ENCODE peak calls at places on chromosomes 1 and 21, in eight cellular contexts. S, Q, T, W, X, I, M and B are unnamed samples. For H3K27me3, the result is how much of the 10 kb centered on the place peaks cover.

GRCh38 chr1:24149854-24150227 is 6.9 kb upstream of the IL22RA1 start:
- DNase-seq in T (peak), Q (peak), M (peak), X (no peak), I (no peak), S (no peak), W (peak), B (peak)

GRCh38 chr1:245512181-245512888 is 357.6 kb downstream of the KIF26B start:
- DNase-seq in T (no peak), S (no peak), W (no peak), X (no peak), I (no peak), Q (peak), M (no peak), B (no peak)

GRCh38 chr1:98044766-98045165 is 123.9 kb upstream of the DPYD start:
- DNase-seq in X (no peak), S (no peak), I (no peak), Q (no peak), M (no peak), W (no peak), T (no peak), B (no peak)

GRCh38 chr1:26148887-26149286 is 10.0 kb upstream of the FAM110D start:
- DNase-seq in T (no peak), Q (no peak), X (peak), I (no peak), S (no peak), M (no peak), W (no peak), B (no peak)

GRCh38 chr1:180229483-180230415 is at the start of gene LHX4:
- DNase-seq in M (peak), S (peak), T (no peak), W (no peak), I (no peak), Q (peak), X (no peak), B (no peak)

GRCh38 chr1:207754942-207755689 is 3.3 kb downstream of the CD46 start:
- DNase-seq in I (no peak), X (no peak), W (no peak), T (no peak), S (no peak), Q (peak), M (peak), B (no peak)

GRCh38 chr1:221363074-221363473 is 378.8 kb downstream of the DUSP10 start:
- DNase-seq in W (no peak), Q (no peak), S (no peak), X (no peak), I (no peak), T (no peak), M (no peak), B (no peak)

GRCh38 chr1:116104667-116105066 is 6.5 kb upstream of the MAB21L3 start:
- DNase-seq in Q (no peak), X (no peak), T (no peak), W (no peak), I (no peak), M (no peak), S (no peak), B (no peak)

GRCh38 chr1:54572236-54572850 is 24.3 kb downstream of the ACOT11 start:
- DNase-seq in I (no peak), X (no peak), Q (no peak), M (no peak), W (no peak), T (no peak), S (peak), B (no peak)

GRCh38 chr1:211420389-211420788 is 71.6 kb downstream of the RD3 start:
- DNase-seq in X (no peak), I (no peak), Q (peak), M (peak), S (no peak), T (no peak), W (peak), B (no peak)

GRCh38 chr1:197638316-197638715 is 137.0 kb downstream of the DENND1B start:
- DNase-seq in X (no peak), S (no peak), T (no peak), M (no peak), I (no peak), W (no peak), Q (no peak), B (no peak)

GRCh38 chr1:227779021-227779441 is 36.4 kb upstream of the PRSS38 start:
- DNase-seq in M (no peak), T (peak), I (no peak), X (no peak), S (peak), W (no peak), Q (no peak), B (no peak)

GRCh38 chr1:66929999-66930822 is 5.4 kb downstream of the MIER1 start:
- DNase-seq in T (peak), Q (peak), M (peak), I (peak), X (peak), S (peak), W (peak), B (peak)

GRCh38 chr1:68116643-68117235 is 66.3 kb upstream of the DIRAS3 start:
- DNase-seq in M (peak), W (peak), Q (peak), S (no peak), T (no peak), I (no peak), X (peak), B (peak)

GRCh38 chr1:53636621-53637171 is 102.3 kb downstream of the GLIS1 start:
- DNase-seq in S (peak), W (no peak), T (peak), X (no peak), Q (no peak), I (no peak), M (no peak), B (no peak)

GRCh38 chr1:26317612-26318337 is at the start of gene CD52:
- DNase-seq in W (no peak), I (no peak), X (peak), Q (no peak), S (no peak), M (no peak), T (no peak), B (peak)

GRCh38 chr1:41918450-41919043 is at the start of gene HIVEP3:
- DNase-seq in T (no peak), X (no peak), I (no peak), W (no peak), M (peak), S (no peak), Q (peak), B (no peak)

GRCh38 chr1:55040953-55041494 is 1.7 kb downstream of the PCSK9 start:
- DNase-seq in I (no peak), T (no peak), S (no peak), Q (no peak), W (no peak), X (no peak), M (no peak), B (no peak)

GRCh38 chr1:21384620-21385019 is 55.3 kb upstream of the NBPF3 start:
- DNase-seq in I (peak), Q (no peak), M (no peak), W (no peak), S (no peak), T (no peak), X (peak), B (no peak)

GRCh38 chr1:156510709-156511108 is 10.1 kb upstream of the MEF2D start:
- DNase-seq in M (peak), X (no peak), W (no peak), T (no peak), S (peak), I (peak), Q (peak), B (no peak)

GRCh38 chr21:42632771-42633690 is 20.4 kb upstream of the PDE9A start:
- DNase-seq in W (no peak), Q (no peak), M (no peak), I (peak), S (peak), T (peak), X (no peak), B (no peak)

GRCh38 chr1:245234217-245235120 is 79.7 kb downstream of the KIF26B start:
- DNase-seq in X (no peak), S (no peak), T (no peak), I (no peak), W (peak), M (no peak), Q (peak), B (no peak)

GRCh38 chr1:110677526-110677925 is 2.8 kb upstream of the KCNA3 start:
- DNase-seq in M (no peak), W (no peak), T (no peak), I (no peak), X (no peak), Q (no peak), S (no peak), B (no peak)
- H3K4me3 ChIP-seq in M (no peak), W (no peak), T (no peak), I (no peak), X (no peak), Q (no peak), S (no peak), B (no peak)

DNA sequence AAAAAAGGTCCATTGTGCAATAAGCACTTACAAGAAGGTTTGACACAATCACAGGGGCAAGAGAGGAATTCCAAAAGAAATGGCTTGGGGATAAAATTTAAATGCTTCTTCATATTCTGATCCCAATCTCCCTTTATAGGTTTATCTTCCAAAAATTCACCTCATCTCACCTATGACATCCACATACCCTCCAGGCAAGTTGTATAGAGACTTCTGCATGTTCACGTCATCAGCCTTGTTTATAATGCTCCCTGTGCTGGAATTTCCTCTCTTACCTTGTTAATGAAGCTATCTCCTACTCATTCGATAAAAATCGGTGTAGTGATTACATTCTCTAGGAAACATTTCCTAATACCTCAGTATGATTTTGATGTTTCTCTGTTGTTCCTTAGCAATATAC is 53.7 kb upstream of the DPT start:
- DNase-seq in X (no peak), S (no peak), Q (no peak), T (no peak), I (no peak), W (no peak), M (no peak), B (no peak)
- H3K27me3 ChIP-seq in X (under half), S (under half), Q (under half), T (under half), I (under half), W (under half), M (under half), B (under half)

DNA sequence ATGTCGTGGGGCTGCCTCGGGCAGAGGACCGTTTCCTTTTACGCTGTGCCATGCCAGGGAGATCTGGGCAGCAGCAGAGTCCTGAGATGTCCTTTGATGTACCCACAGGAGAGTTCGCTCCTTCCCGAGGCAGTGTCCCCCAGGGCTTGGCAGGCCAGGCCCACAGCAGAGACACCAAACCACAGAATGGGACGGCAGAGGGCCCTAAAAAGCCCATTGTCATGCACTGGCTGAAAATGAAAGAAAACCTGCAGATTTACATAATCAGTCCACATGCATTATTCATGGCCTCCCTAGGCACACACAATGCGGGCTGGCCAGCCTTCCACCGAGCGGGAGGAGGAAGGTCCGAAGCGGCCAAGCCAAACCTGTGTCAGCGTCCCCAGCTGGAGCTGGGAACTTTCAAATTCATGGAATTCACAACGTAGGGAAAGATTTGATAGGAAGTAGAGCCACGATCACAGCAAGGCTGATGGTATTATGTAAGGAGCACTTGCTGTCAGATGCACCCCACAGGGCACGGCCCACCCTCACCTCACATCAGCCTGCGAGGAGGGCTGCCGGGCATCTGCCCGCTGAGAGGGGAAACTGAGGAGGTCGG is 25.3 kb upstream of the EFHD2 start:
- DNase-seq in W (no peak), I (no peak), M (peak), Q (peak), S (no peak), X (peak), T (no peak), B (no peak)
- H3K4me3 ChIP-seq in W (no peak), I (no peak), M (no peak), Q (no peak), S (no peak), X (no peak), T (no peak), B (no peak)

DNA sequence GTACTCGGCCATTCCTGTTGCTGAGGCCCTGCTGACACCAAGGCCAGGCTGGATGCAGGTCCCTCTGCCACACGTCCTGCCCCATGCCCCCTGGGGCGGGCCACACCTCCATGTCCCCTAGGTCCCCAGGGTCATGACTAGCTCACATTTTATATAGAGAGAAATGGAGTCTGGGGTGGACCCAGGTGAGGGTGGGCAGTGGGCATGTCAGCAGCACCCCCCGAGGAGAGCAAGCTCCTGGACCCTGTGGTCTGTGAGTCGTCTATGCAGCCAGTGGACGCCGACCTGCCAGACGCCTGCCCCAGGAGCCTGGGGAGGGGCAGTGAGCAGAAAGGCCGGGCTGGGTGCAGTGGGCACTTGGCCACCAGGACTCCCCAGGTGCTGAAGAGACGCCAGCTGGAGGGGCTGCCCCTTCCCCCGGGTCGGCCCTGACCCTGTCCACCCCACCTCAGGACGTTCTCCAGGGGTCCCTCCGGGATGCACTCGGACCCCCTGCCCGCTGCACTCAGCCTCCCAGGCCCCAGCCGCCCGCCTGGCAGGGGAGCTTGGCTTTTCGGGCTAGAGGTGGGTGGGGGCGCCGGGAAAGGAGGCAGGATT is 15.9 kb downstream of the SAMD11 start:
- DNase-seq in X (no peak), M (no peak), Q (no peak), T (no peak), S (no peak), W (no peak), I (no peak), B (no peak)
- H3K27me3 ChIP-seq in X (under half), M (under half), Q (under half), T (half or more), S (half or more), W (under half), I (half or more), B (under half)

GRCh38 chr1:225813250-225813964 is 3.5 kb downstream of the EPHX1 start:
- DNase-seq in M (peak), W (peak), Q (no peak), S (peak), X (peak), I (peak), T (no peak), B (no peak)

GRCh38 chr1:225809842-225810578 is at the start of gene EPHX1:
- DNase-seq in W (peak), S (peak), X (peak), M (peak), T (peak), I (peak), Q (peak), B (peak)

GRCh38 chr1:225812488-225813249 is 2.7 kb downstream of the EPHX1 start:
- DNase-seq in Q (no peak), X (no peak), T (no peak), M (peak), S (no peak), W (no peak), I (no peak), B (no peak)

GRCh38 chr1:225814381-225814780 is 4.5 kb downstream of the EPHX1 start:
- DNase-seq in X (no peak), S (no peak), Q (no peak), T (no peak), I (no peak), M (no peak), W (no peak), B (no peak)

DNA sequence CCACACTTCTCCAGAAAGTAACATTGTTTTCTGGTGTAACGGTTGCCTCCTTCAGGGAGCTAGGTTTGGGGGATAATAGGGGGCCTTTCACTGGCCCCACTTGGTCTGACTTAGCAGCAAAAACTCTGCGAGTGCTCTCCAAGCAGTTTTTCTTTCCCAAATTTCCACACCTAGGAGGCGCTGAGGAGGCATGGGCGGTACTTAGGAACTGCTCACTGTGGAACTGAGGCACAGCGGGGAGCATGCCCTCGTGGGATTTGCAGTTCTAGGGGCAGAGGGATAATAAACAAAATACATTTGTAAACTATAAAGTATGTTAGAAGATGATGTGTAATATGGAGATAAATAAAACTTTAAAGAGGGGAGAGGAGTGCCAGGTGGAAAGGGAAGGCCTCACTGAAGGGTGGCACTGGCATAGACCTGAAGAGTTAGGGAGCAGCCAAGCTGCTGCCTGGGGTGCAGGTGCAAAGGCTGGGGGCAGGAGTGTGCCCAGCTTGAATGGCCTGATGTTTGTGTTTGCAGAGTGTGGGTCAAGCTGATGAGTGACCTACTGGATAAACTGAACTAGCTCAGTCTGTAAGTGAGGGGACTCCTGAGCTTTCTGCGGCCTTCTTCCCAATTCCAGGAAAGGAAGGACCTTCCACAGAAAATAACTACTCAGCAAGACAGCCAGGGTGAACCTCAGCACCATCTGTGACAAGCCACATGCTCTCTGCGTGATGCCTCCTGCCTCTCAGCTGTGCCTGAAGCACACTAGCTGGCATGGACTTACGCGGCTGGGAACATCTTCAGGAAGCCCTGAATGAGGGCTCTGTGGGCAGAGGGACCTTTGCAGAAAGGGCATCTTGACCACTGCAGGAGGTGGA is 1.9 kb downstream of the EPHX1 start:
- DNase-seq in S (no peak), I (no peak), W (no peak), Q (no peak), M (no peak), T (no peak), X (no peak), B (no peak)
- H3K4me3 ChIP-seq in S (peak), I (peak), W (no peak), Q (no peak), M (no peak), T (no peak), X (no peak), B (no peak)